ENCODE peak calls at places on chromosomes 11 and 22, in seven cellular contexts. Y is H54; P is GM12864; Z is GM04503; A is heart left ventricle; R is neural crest cell; V is stimulated activated CD4-positive, alpha-beta T cell treated with anti-CD3 and anti-CD28 coated beads, Interleukin-2, amount 100 ng/mL, for 48 hours. N is an unnamed sample.

GRCh38 chr22:37880668-37881440 is 25.2 kb upstream of the MICALL1 start:
- DNase-seq in Y (no peak), P (no peak), Z (no peak), A (no peak), R (no peak), V (no peak), N (no peak)

GRCh38 chr11:106961518-106961917 is 56.8 kb downstream of the GUCY1A2 start:
- DNase-seq in Y (no peak), P (no peak), Z (peak), A (no peak), R (no peak), V (no peak), N (peak)

GRCh38 chr11:108825381-108825780 is 160.5 kb downstream of the DDX10 start:
- DNase-seq in Y (no peak), P (no peak), Z (no peak), A (no peak), R (no peak), V (no peak), N (no peak)

GRCh38 chr22:36329217-36330078 is 58.3 kb downstream of the MYH9 start:
- DNase-seq in Y (peak), P (no peak), Z (peak), A (no peak), R (no peak), V (peak), N (no peak)

GRCh38 chr11:118412921-118413320 is 11.5 kb downstream of the ATP5MG start:
- DNase-seq in Y (no peak), P (no peak), Z (no peak), A (no peak), R (no peak), V (no peak), N (no peak)

GRCh38 chr11:43573233-43573632 is 107.3 kb upstream of the HSD17B12 start:
- DNase-seq in Y (no peak), P (no peak), Z (no peak), A (no peak), R (peak), V (no peak), N (peak)

GRCh38 chr22:42396621-42397331 is 35.4 kb downstream of the NFAM1 start:
- DNase-seq in Y (no peak), P (no peak), Z (no peak), A (no peak), R (no peak), V (no peak), N (no peak)

GRCh38 chr11:65479184-65480145 is 19.4 kb upstream of the MALAT1 start:
- DNase-seq in Y (no peak), P (no peak), Z (peak), A (no peak), R (no peak), V (no peak), N (no peak)

GRCh38 chr22:44735518-44736428 is 16.6 kb upstream of the ARHGAP8 start:
- DNase-seq in Y (peak), P (peak), Z (no peak), A (peak), R (peak), V (peak), N (peak)

GRCh38 chr11:83691387-83692088 is 405.4 kb upstream of the CCDC90B start:
- DNase-seq in Y (no peak), P (no peak), Z (no peak), A (no peak), R (no peak), V (no peak), N (no peak)

GRCh38 chr22:23085785-23086184 is 15.5 kb downstream of the GNAZ start:
- DNase-seq in Y (no peak), P (no peak), Z (no peak), A (no peak), R (no peak), V (no peak), N (no peak)

GRCh38 chr11:65965986-65966762 is 4.6 kb downstream of the SART1 start:
- DNase-seq in Y (no peak), P (no peak), Z (no peak), A (no peak), R (no peak), V (no peak), N (no peak)

GRCh38 chr11:16338397-16338796 is 17.9 kb downstream of the SOX6 start:
- DNase-seq in Y (no peak), P (no peak), Z (no peak), A (no peak), R (no peak), V (no peak), N (no peak)

GRCh38 chr11:61732705-61733104 is 19.7 kb upstream of the MYRF start:
- DNase-seq in Y (peak), P (no peak), Z (no peak), A (no peak), R (no peak), V (no peak), N (no peak)

GRCh38 chr11:19800162-19800561 is 87.5 kb downstream of the NAV2 start:
- DNase-seq in Y (no peak), P (no peak), Z (no peak), A (no peak), R (no peak), V (no peak), N (no peak)

GRCh38 chr22:38873469-38874411 is 1.7 kb upstream of the CBX6 start:
- DNase-seq in Y (no peak), P (peak), Z (no peak), A (no peak), R (no peak), V (peak), N (no peak)

GRCh38 chr11:91960770-91961169 is 263.8 kb upstream of the FAT3 start:
- DNase-seq in Y (no peak), P (no peak), Z (no peak), A (no peak), R (no peak), V (no peak), N (no peak)

GRCh38 chr22:50691521-50691920 is 18.9 kb downstream of the SHANK3 start:
- DNase-seq in Y (no peak), P (no peak), Z (no peak), A (no peak), R (peak), V (peak), N (peak)

GRCh38 chr11:44270403-44271192 is 39.3 kb downstream of the ALX4 start:
- DNase-seq in Y (no peak), P (no peak), Z (no peak), A (no peak), R (no peak), V (no peak), N (no peak)

GRCh38 chr22:20013382-20013871 is 3.2 kb downstream of the ARVCF start:
- DNase-seq in Y (no peak), P (no peak), Z (no peak), A (peak), R (peak), V (peak), N (no peak)

GRCh38 chr11:74849525-74850391 is 99.1 kb downstream of the XRRA1 start:
- DNase-seq in Y (peak), P (no peak), Z (peak), A (no peak), R (no peak), V (no peak), N (peak)

GRCh38 chr11:111942826-111943225 is 5.7 kb downstream of the DIXDC1 start:
- DNase-seq in Y (no peak), P (no peak), Z (no peak), A (no peak), R (no peak), V (no peak), N (no peak)

GRCh38 chr22:46750861-46751260 is 11.6 kb upstream of the TBC1D22A start:
- DNase-seq in Y (no peak), P (no peak), Z (no peak), A (no peak), R (no peak), V (no peak), N (no peak)

GRCh38 chr11:118928870-118929495 is 3.3 kb upstream of the BCL9L start:
- DNase-seq in Y (no peak), P (no peak), Z (no peak), A (peak), R (no peak), V (no peak), N (no peak)

GRCh38 chr11:87173185-87174039 is 135.7 kb downstream of the TMEM135 start:
- DNase-seq in Y (peak), P (no peak), Z (peak), A (no peak), R (no peak), V (no peak), N (peak)

GRCh38 chr11:104484784-104485554 is 321.0 kb upstream of the PDGFD start:
- DNase-seq in Y (no peak), P (no peak), Z (no peak), A (no peak), R (no peak), V (no peak), N (no peak)

GRCh38 chr11:17922474-17922788 is 90.4 kb downstream of the SERGEF start:
- DNase-seq in Y (no peak), P (no peak), Z (no peak), A (no peak), R (no peak), V (no peak), N (no peak)

GRCh38 chr11:92880391-92880790 is 89.1 kb upstream of the MTNR1B start:
- DNase-seq in Y (no peak), P (no peak), Z (peak), A (no peak), R (no peak), V (no peak), N (no peak)

GRCh38 chr11:65428578-65429068 is 6.0 kb downstream of the NEAT1 start:
- DNase-seq in Y (no peak), P (no peak), Z (no peak), A (no peak), R (no peak), V (no peak), N (no peak)

GRCh38 chr11:65870706-65871681 is 1.6 kb downstream of the EFEMP2 start:
- DNase-seq in Y (no peak), P (no peak), Z (no peak), A (peak), R (no peak), V (no peak), N (no peak)

GRCh38 chr11:3190600-3190999 is 25.5 kb upstream of the OSBPL5 start:
- DNase-seq in Y (no peak), P (no peak), Z (no peak), A (no peak), R (no peak), V (no peak), N (no peak)

GRCh38 chr11:12599408-12600143 is 74.6 kb upstream of the TEAD1 start:
- DNase-seq in Y (no peak), P (no peak), Z (no peak), A (peak), R (peak), V (peak), N (no peak)

GRCh38 chr11:57157624-57158023 is 24.1 kb upstream of the LRRC55 start:
- DNase-seq in Y (no peak), P (no peak), Z (no peak), A (no peak), R (no peak), V (no peak), N (no peak)

GRCh38 chr11:8766993-8767374 is 84.4 kb downstream of the RPL27A start:
- DNase-seq in Y (no peak), P (no peak), Z (no peak), A (no peak), R (no peak), V (no peak), N (no peak)

GRCh38 chr11:85558411-85558810 is 68.7 kb downstream of the DLG2 start:
- DNase-seq in Y (no peak), P (no peak), Z (no peak), A (no peak), R (no peak), V (no peak), N (no peak)

GRCh38 chr11:41659990-41660389 is 200.5 kb upstream of the LRRC4C start:
- DNase-seq in Y (no peak), P (no peak), Z (no peak), A (no peak), R (no peak), V (no peak), N (no peak)

GRCh38 chr11:116660011-116660410 is 112.8 kb downstream of the BUD13 start:
- DNase-seq in Y (no peak), P (no peak), Z (no peak), A (no peak), R (no peak), V (no peak), N (no peak)

GRCh38 chr11:79094601-79095000 is 346.2 kb downstream of the TENM4 start:
- DNase-seq in Y (no peak), P (no peak), Z (no peak), A (no peak), R (no peak), V (no peak), N (no peak)

GRCh38 chr11:134516529-134516928 is 104.5 kb upstream of the B3GAT1 start:
- DNase-seq in Y (no peak), P (no peak), Z (no peak), A (no peak), R (no peak), V (no peak), N (no peak)

N was measured in COLO829.